ENCODE peak calls at places on chromosomes 1 and 21, in eight cellular contexts. C is stimulated activated CD4-positive, alpha-beta T cell treated with anti-CD3 and anti-CD28 coated beads, Interleukin-1b, Interleukin-23, amount 100 ng/mL, for 48 hours; X is kidney epithelial cell; U is LoVo; J is NCI-H446 treated with DMSO at 0.1 percent for 48 hours; S is AG09309; H is stimulated activated naive CD8-positive, alpha-beta T cell treated with anti-CD3 and anti-CD28 coated beads, Interleukin-15, Interleukin-2, amounts not matched to agents 100 U/mL and 50 U/mL, for 24 hours; L is GF-D8. Y is an unnamed sample.

GRCh38 chr1:58879464-58879863 is 95.6 kb upstream of the JUN start:
- DNase-seq in C (no peak), X (no peak), U (no peak), J (no peak), S (no peak), H (no peak), L (no peak), Y (peak)

GRCh38 chr21:36425286-36425685 is 40.1 kb downstream of the CHAF1B start:
- DNase-seq in C (no peak), X (no peak), U (no peak), J (no peak), S (no peak), H (no peak), L (no peak), Y (no peak)

GRCh38 chr1:211382714-211383480 is 56.3 kb downstream of the TRAF5 start:
- DNase-seq in C (peak), X (peak), U (peak), J (peak), S (peak), H (peak), L (peak), Y (peak)

GRCh38 chr1:4485398-4485797 is 169.0 kb upstream of the AJAP1 start:
- DNase-seq in C (no peak), X (no peak), U (no peak), J (no peak), S (no peak), H (no peak), L (no peak), Y (no peak)

GRCh38 chr1:108574008-108574407 is 14.1 kb downstream of the EEIG2 start:
- DNase-seq in C (no peak), X (no peak), U (no peak), J (no peak), S (no peak), H (no peak), L (no peak), Y (no peak)

GRCh38 chr1:33007190-33008050 is 29.3 kb downstream of the AK2 start:
- DNase-seq in C (no peak), X (peak), U (no peak), J (no peak), S (peak), H (no peak), L (no peak), Y (peak)

GRCh38 chr1:103448560-103448959 is 76.9 kb upstream of the RNPC3 start:
- DNase-seq in C (no peak), X (peak), U (no peak), J (no peak), S (no peak), H (no peak), L (no peak), Y (peak)

GRCh38 chr1:153417136-153417888 is 992 bp downstream of the S100A7A start:
- DNase-seq in C (no peak), X (no peak), U (no peak), J (no peak), S (no peak), H (no peak), L (no peak), Y (no peak)

GRCh38 chr1:155082301-155082940 is 3.8 kb downstream of the EFNA3 start:
- DNase-seq in C (no peak), X (no peak), U (peak), J (no peak), S (no peak), H (no peak), L (no peak), Y (no peak)